ENCODE peak calls at places on chromosome 15, in eight cellular contexts. One of them, this sample, is unnamed.

GRCh38 chr15:67066041-67067021 is 929 bp downstream of the SMAD3 start:
- DNase-seq in mammary epithelial cell: peak
- DNase-seq in GM20000: peak
- DNase-seq in dorsolateral prefrontal cortex: no peak
- DNase-seq in EH: no peak
- DNase-seq in C1 segment of cervical spinal cord: no peak
- DNase-seq in psoas muscle: peak
- DNase-seq in skeletal muscle cell: no peak
- DNase-seq in this sample: no peak

GRCh38 chr15:67547836-67548531 is 5.5 kb downstream of the MAP2K5 start:
- DNase-seq in mammary epithelial cell: peak
- DNase-seq in GM20000: no peak
- DNase-seq in dorsolateral prefrontal cortex: no peak
- DNase-seq in EH: peak
- DNase-seq in C1 segment of cervical spinal cord: no peak
- DNase-seq in psoas muscle: no peak
- DNase-seq in skeletal muscle cell: no peak
- DNase-seq in this sample: no peak

GRCh38 chr15:63288778-63289378 is 11.5 kb downstream of the APH1B start:
- DNase-seq in mammary epithelial cell: peak
- DNase-seq in GM20000: peak
- DNase-seq in dorsolateral prefrontal cortex: no peak
- DNase-seq in EH: peak
- DNase-seq in C1 segment of cervical spinal cord: no peak
- DNase-seq in psoas muscle: no peak
- DNase-seq in skeletal muscle cell: no peak
- DNase-seq in this sample: no peak

GRCh38 chr15:68701886-68702285 is 118.8 kb downstream of the ANP32A start:
- DNase-seq in mammary epithelial cell: no peak
- DNase-seq in GM20000: no peak
- DNase-seq in dorsolateral prefrontal cortex: no peak
- DNase-seq in EH: no peak
- DNase-seq in C1 segment of cervical spinal cord: no peak
- DNase-seq in psoas muscle: no peak
- DNase-seq in skeletal muscle cell: no peak
- DNase-seq in this sample: no peak

GRCh38 chr15:32825219-32825618 is 107.4 kb downstream of the GREM1 start:
- DNase-seq in mammary epithelial cell: no peak
- DNase-seq in GM20000: no peak
- DNase-seq in dorsolateral prefrontal cortex: no peak
- DNase-seq in EH: no peak
- DNase-seq in C1 segment of cervical spinal cord: no peak
- DNase-seq in psoas muscle: no peak
- DNase-seq in skeletal muscle cell: no peak
- DNase-seq in this sample: no peak

GRCh38 chr15:92981333-92981732 is 81.2 kb downstream of the CHD2 start:
- DNase-seq in mammary epithelial cell: peak
- DNase-seq in GM20000: no peak
- DNase-seq in dorsolateral prefrontal cortex: no peak
- DNase-seq in EH: no peak
- DNase-seq in C1 segment of cervical spinal cord: no peak
- DNase-seq in psoas muscle: no peak
- DNase-seq in skeletal muscle cell: no peak
- DNase-seq in this sample: no peak

GRCh38 chr15:74725241-74725774 is at the start of gene CYP1A1:
- DNase-seq in mammary epithelial cell: peak
- DNase-seq in GM20000: no peak
- DNase-seq in dorsolateral prefrontal cortex: no peak
- DNase-seq in EH: peak
- DNase-seq in C1 segment of cervical spinal cord: no peak
- DNase-seq in psoas muscle: no peak
- DNase-seq in skeletal muscle cell: no peak
- DNase-seq in this sample: peak

GRCh38 chr15:59303641-59304433 is 68.8 kb downstream of the MYO1E start:
- DNase-seq in mammary epithelial cell: no peak
- DNase-seq in GM20000: no peak
- DNase-seq in dorsolateral prefrontal cortex: no peak
- DNase-seq in EH: peak
- DNase-seq in C1 segment of cervical spinal cord: no peak
- DNase-seq in psoas muscle: no peak
- DNase-seq in skeletal muscle cell: no peak
- DNase-seq in this sample: no peak

GRCh38 chr15:87639305-87640011 is 617.1 kb downstream of the NTRK3 start:
- DNase-seq in mammary epithelial cell: no peak
- DNase-seq in GM20000: no peak
- DNase-seq in dorsolateral prefrontal cortex: no peak
- DNase-seq in EH: no peak
- DNase-seq in C1 segment of cervical spinal cord: no peak
- DNase-seq in psoas muscle: no peak
- DNase-seq in skeletal muscle cell: no peak
- DNase-seq in this sample: no peak

GRCh38 chr15:35885870-35886269 is 339.9 kb upstream of the DPH6 start:
- DNase-seq in mammary epithelial cell: peak
- DNase-seq in GM20000: no peak
- DNase-seq in dorsolateral prefrontal cortex: no peak
- DNase-seq in EH: no peak
- DNase-seq in C1 segment of cervical spinal cord: no peak
- DNase-seq in psoas muscle: no peak
- DNase-seq in skeletal muscle cell: no peak
- DNase-seq in this sample: no peak

GRCh38 chr15:36527512-36528162 is 51.8 kb upstream of the CDIN1 start:
- DNase-seq in mammary epithelial cell: no peak
- DNase-seq in GM20000: no peak
- DNase-seq in dorsolateral prefrontal cortex: no peak
- DNase-seq in EH: no peak
- DNase-seq in C1 segment of cervical spinal cord: no peak
- DNase-seq in psoas muscle: no peak
- DNase-seq in skeletal muscle cell: no peak
- DNase-seq in this sample: no peak

GRCh38 chr15:30901889-30902288 is 1.8 kb upstream of the FAN1 start:
- DNase-seq in mammary epithelial cell: no peak
- DNase-seq in GM20000: no peak
- DNase-seq in dorsolateral prefrontal cortex: no peak
- DNase-seq in EH: no peak
- DNase-seq in C1 segment of cervical spinal cord: no peak
- DNase-seq in psoas muscle: no peak
- DNase-seq in skeletal muscle cell: no peak
- DNase-seq in this sample: no peak

GRCh38 chr15:99507732-99508571 is 57.8 kb upstream of the MEF2A start:
- DNase-seq in mammary epithelial cell: peak
- DNase-seq in GM20000: peak
- DNase-seq in dorsolateral prefrontal cortex: no peak
- DNase-seq in EH: no peak
- DNase-seq in C1 segment of cervical spinal cord: no peak
- DNase-seq in psoas muscle: peak
- DNase-seq in skeletal muscle cell: no peak
- DNase-seq in this sample: no peak